ENCODE peak calls at places on chromosomes 5 and 9, in eight cellular contexts. T is mammary epithelial cell, L is uterus, P is BJ, G is heart left ventricle, A is GM06990, N is vagina, F is colonic mucosa. X is an unnamed sample. For H3K27me3, the result is how much of the 10 kb centered on the place peaks cover.

GRCh38 chr5:176837707-176838115 is 27.4 kb downstream of the UNC5A start:
- DNase-seq in T (peak), L (peak), P (no peak), G (peak), A (no peak), N (no peak), F (peak), X (peak)

GRCh38 chr9:77830618-77831285 is 182.6 kb upstream of the GNA14 start:
- DNase-seq in T (no peak), L (no peak), P (no peak), G (no peak), A (no peak), N (no peak), F (no peak), X (no peak)

GRCh38 chr9:126235844-126236243 is 90.8 kb upstream of the MVB12B start:
- DNase-seq in T (no peak), L (no peak), P (no peak), G (no peak), A (no peak), N (no peak), F (no peak), X (no peak)

GRCh38 chr9:2765250-2765880 is 48.1 kb downstream of the KCNV2 start:
- DNase-seq in T (peak), L (no peak), P (no peak), G (no peak), A (no peak), N (no peak), F (no peak), X (no peak)

GRCh38 chr9:76290555-76290954 is 103.7 kb downstream of the RFK start:
- DNase-seq in T (no peak), L (no peak), P (no peak), G (no peak), A (no peak), N (no peak), F (no peak), X (no peak)

GRCh38 chr5:176724472-176724871 is 77.2 kb downstream of the TSPAN17 start:
- DNase-seq in T (no peak), L (no peak), P (no peak), G (no peak), A (no peak), N (no peak), F (no peak), X (no peak)

GRCh38 chr9:128142596-128142995 is 6.7 kb upstream of the LCN2 start:
- DNase-seq in T (no peak), L (no peak), P (no peak), G (peak), A (no peak), N (no peak), F (no peak), X (no peak)

GRCh38 chr5:154418344-154418820 is 27.4 kb upstream of the SAP30L start:
- DNase-seq in T (no peak), L (no peak), P (no peak), G (no peak), A (no peak), N (peak), F (no peak), X (no peak)

GRCh38 chr9:113984639-113985380 is 93.3 kb downstream of the AMBP start:
- DNase-seq in T (no peak), L (no peak), P (no peak), G (no peak), A (no peak), N (no peak), F (no peak), X (no peak)

GRCh38 chr5:160926428-160926827 is 74.4 kb upstream of the ATP10B start:
- DNase-seq in T (no peak), L (peak), P (no peak), G (no peak), A (no peak), N (no peak), F (peak), X (peak)

GRCh38 chr9:97980479-97980803 is 2.7 kb upstream of the ANP32B start:
- DNase-seq in T (no peak), L (peak), P (no peak), G (no peak), A (no peak), N (no peak), F (peak), X (no peak)

GRCh38 chr5:80057121-80057520 is 22.0 kb downstream of the THBS4 start:
- DNase-seq in T (no peak), L (no peak), P (no peak), G (no peak), A (no peak), N (no peak), F (no peak), X (no peak)

GRCh38 chr5:124752854-124753720 is 6.6 kb upstream of the ZNF608 start:
- DNase-seq in T (peak), L (no peak), P (no peak), G (no peak), A (no peak), N (no peak), F (no peak), X (no peak)

GRCh38 chr5:66671305-66671704 is 75.1 kb downstream of the MAST4 start:
- DNase-seq in T (no peak), L (no peak), P (no peak), G (no peak), A (no peak), N (no peak), F (no peak), X (no peak)

GRCh38 chr5:125536582-125536981 is 790.1 kb upstream of the ZNF608 start:
- DNase-seq in T (peak), L (no peak), P (peak), G (no peak), A (no peak), N (no peak), F (no peak), X (no peak)

GRCh38 chr9:130770679-130771442 is 64.2 kb upstream of the ABL1 start:
- DNase-seq in T (peak), L (no peak), P (no peak), G (no peak), A (no peak), N (no peak), F (no peak), X (no peak)

GRCh38 chr5:147403659-147404640 is 105.9 kb downstream of the DPYSL3 start:
- DNase-seq in T (peak), L (peak), P (peak), G (no peak), A (peak), N (peak), F (no peak), X (peak)
- TF ChIP-seq CTCF in T (no peak), L (no peak), P (no peak), G (no peak), A (no peak), N (no peak), F (no peak), X (no peak)

DNA sequence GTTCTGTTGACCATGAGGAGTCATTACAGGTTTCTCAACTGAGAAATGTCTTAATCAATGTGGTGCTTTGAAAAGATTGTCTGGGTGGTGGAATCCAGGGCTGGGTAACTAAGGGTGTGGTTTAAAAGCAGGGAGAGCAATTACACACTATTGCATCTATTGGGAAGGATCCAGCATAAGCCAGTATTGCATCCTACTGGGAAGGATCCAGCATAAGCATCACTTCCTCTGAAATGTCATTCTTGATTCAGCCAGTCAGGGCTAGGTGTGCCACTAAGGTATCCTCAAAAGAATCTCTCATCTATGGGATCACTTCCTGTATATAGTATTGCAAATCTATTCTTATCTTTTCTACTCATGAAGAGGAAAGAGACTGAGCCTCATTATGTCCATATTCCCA is 38.6 kb downstream of the ELOVL7 start:
- DNase-seq in T (peak), L (no peak), P (no peak), G (no peak), A (no peak), N (no peak), F (no peak), X (no peak)
- H3K27me3 ChIP-seq in T (under half), L (under half), P (under half), G (under half), A (under half), N (under half), F (under half), X (under half)

GRCh38 chr9:13575558-13575957 is 296.1 kb upstream of the MPDZ start:
- DNase-seq in T (peak), L (peak), P (no peak), G (no peak), A (no peak), N (no peak), F (no peak), X (no peak)

GRCh38 chr9:13576101-13576500 is 296.6 kb upstream of the MPDZ start:
- DNase-seq in T (no peak), L (no peak), P (no peak), G (no peak), A (no peak), N (no peak), F (no peak), X (no peak)

DNA sequence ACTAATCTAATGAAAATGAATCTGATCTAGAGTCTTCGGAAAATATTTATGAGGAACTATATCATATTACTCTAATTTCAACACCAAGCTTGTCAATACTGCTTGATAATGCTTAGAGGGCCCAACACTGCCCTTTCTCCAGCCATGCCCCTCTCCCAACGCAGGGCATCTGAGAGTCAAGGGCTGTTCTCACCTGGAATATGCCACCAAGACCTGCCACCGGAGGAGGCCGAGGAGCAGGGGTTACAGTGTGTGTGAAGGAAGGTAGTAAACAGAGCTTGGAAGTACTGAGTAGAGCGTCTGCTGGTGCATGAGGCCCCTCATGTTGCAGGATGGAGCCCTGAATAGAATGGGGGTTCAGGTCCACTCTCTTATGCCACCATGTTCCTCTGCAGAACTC is 301.3 kb upstream of the MPDZ start:
- DNase-seq in T (no peak), L (no peak), P (no peak), G (no peak), A (no peak), N (no peak), F (no peak), X (no peak)
- TF ChIP-seq CTCF in T (no peak), L (no peak), P (no peak), G (no peak), A (no peak), N (no peak), F (no peak), X (no peak)

DNA sequence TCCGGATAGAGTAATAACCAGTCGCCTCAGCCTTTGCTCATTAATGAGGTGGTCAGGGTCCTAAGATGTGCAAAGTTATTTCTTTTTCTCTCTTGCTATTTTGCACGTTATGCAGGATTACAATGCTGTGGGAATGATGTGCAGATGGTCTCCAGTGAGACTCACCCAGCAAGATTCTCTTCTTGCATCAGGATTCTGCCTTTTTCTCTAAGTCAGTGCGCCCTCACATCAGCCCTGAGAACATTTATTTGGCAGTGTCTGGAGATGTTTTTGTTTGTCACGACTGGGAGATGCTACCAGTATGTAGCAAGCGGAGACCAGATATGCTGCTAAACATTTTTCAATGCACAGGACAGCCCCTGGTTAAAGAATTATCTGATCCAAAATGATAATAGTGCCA is 280.3 kb upstream of the WWC1 start:
- DNase-seq in T (no peak), L (no peak), P (no peak), G (no peak), A (no peak), N (no peak), F (no peak), X (no peak)
- H3K27me3 ChIP-seq in T (under half), L (under half), P (under half), G (under half), A (under half), N (under half), F (under half), X (under half)

DNA sequence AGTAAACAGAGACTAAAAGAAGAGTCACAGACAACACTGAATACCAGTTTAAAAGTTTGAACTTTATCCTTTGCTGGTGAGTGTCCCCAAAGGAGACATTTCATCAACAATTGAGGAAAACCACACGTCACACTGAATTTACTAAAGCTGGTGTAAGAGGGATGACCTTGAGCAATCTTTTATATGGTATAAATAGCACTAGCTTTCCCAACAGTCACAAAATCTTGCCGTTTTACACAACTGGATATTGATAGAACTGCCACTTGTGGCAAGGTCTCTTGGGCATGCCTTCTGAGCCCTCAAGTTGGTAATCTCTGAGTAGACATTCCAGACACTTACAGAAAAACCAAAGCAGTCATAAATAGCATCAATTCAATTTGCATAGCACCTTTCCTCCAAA is 311.5 kb upstream of the TARS1 start:
- DNase-seq in T (no peak), L (no peak), P (no peak), G (no peak), A (no peak), N (no peak), F (no peak), X (no peak)
- TF ChIP-seq CTCF in T (no peak), L (no peak), P (no peak), G (no peak), A (no peak), N (no peak), F (no peak), X (no peak)

GRCh38 chr5:93120048-93120447 is 461.0 kb downstream of the NR2F1-AS1 start:
- DNase-seq in T (peak), L (no peak), P (no peak), G (no peak), A (no peak), N (no peak), F (no peak), X (no peak)

GRCh38 chr5:93117753-93118531 is 463.1 kb downstream of the NR2F1-AS1 start:
- DNase-seq in T (peak), L (no peak), P (no peak), G (no peak), A (peak), N (no peak), F (no peak), X (no peak)

GRCh38 chr5:93123127-93123526 is 457.9 kb downstream of the NR2F1-AS1 start:
- DNase-seq in T (no peak), L (no peak), P (no peak), G (no peak), A (no peak), N (no peak), F (no peak), X (no peak)

GRCh38 chr5:93126634-93127033 is 454.4 kb downstream of the NR2F1-AS1 start:
- DNase-seq in T (no peak), L (no peak), P (no peak), G (no peak), A (no peak), N (no peak), F (no peak), X (no peak)

DNA sequence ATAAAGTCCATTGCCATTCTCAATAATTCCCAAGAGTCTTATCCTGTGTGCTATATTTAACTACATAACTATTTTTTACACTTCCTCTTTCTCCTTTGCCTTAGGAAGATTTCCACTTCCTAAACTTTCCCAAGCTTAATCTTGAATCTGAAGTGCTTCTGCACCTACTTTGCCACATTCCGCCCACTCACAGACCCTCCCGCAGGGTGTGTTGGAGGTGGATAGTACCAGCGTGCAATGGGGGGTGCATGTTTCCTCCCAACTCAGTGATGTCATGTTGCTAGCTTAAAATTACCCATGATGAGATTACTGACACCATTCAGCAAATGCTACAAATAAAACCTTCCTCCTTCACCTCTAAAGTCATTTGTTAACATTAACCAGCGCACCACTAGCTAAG is 460.2 kb downstream of the NR2F1-AS1 start:
- DNase-seq in T (no peak), L (no peak), P (no peak), G (no peak), A (no peak), N (no peak), F (no peak), X (no peak)
- H3K27me3 ChIP-seq in T (under half), L (under half), P (under half), G (under half), A (under half), N (under half), F (under half), X (under half)

DNA sequence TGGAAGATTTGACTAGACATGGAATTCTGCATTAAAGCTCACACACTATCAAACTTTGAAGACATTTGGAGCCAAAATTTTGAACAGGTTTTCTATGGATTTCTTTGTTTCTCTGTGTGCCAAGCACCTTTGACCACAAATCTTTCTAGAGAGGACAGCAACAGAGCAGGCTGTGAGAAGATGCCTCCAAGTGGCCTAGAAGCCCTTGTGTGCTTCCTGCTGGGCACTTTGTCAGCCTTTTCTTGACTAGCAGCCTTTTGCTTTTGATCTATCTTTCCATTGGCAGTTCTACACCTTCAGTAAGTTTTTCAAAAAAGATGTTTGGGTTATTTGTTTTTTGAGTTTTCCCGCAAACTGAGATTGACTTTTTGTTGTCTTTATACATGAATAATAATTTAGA is 84.6 kb downstream of the SNX24 start:
- DNase-seq in T (no peak), L (no peak), P (no peak), G (no peak), A (no peak), N (no peak), F (no peak), X (no peak)
- TF ChIP-seq CTCF in T (no peak), L (no peak), P (no peak), G (no peak), A (no peak), N (no peak), F (no peak), X (no peak)

GRCh38 chr5:88671408-88671807 is 211.6 kb downstream of the MEF2C start:
- DNase-seq in T (no peak), L (no peak), P (no peak), G (no peak), A (no peak), N (no peak), F (no peak), X (no peak)
- H3K27me3 ChIP-seq in T (half or more), L (half or more), P (under half), G (half or more), A (under half), N (under half), F (half or more), X (half or more)

GRCh38 chr9:89234636-89235035 is 56.0 kb upstream of the SHC3 start:
- DNase-seq in T (peak), L (no peak), P (no peak), G (no peak), A (peak), N (no peak), F (no peak), X (no peak)
- TF ChIP-seq CTCF in T (no peak), L (peak), P (peak), G (no peak), A (peak), N (no peak), F (no peak), X (peak)

X was measured in kidney epithelial cell.